ENCODE peak calls at places on chromosomes 4 and X, in eight cellular contexts. S is activated naive CD8-positive, alpha-beta T cell treated with anti-CD3 and anti-CD28 coated beads, Interleukin-2, amount 50 U/mL, for 24 hours; H is fibroblast of pulmonary artery; Q is lower leg skin; G is stimulated activated naive CD4-positive, alpha-beta T cell; W is Karpas-422; O is AG20443; P is bronchial epithelial cell. Z is an unnamed sample.

GRCh38 chrX:2488621-2489285 is 12.0 kb downstream of the DHRSX start:
- DNase-seq in H (no peak), P (no peak), W (no peak), Q (no peak), G (no peak), S (no peak), O (no peak), Z (no peak)

GRCh38 chrX:14801136-14801535 is 71.7 kb downstream of the FANCB start:
- DNase-seq in Q (no peak), P (peak; percentile 63), O (peak; percentile 28), H (peak; percentile 4), W (no peak), S (no peak), G (no peak), Z (no peak)

GRCh38 chr4:128565565-128566186 is 243.8 kb upstream of the JADE1 start:
- DNase-seq in G (no peak), O (peak; percentile 27), S (peak; percentile 15), Q (no peak), P (peak; percentile 36), W (peak; percentile 79), H (peak; percentile 71), Z (peak; percentile 20)

GRCh38 chrX:41184312-41184711 is 99.1 kb downstream of the USP9X start:
- DNase-seq in Q (no peak), W (peak; percentile 66), G (no peak), H (no peak), P (no peak), S (no peak), O (no peak), Z (peak; percentile 79)

GRCh38 chrX:134948333-134949241 is 42.2 kb upstream of the SMIM10 start:
- DNase-seq in W (no peak), S (no peak), G (no peak), H (peak; percentile 81), Q (no peak), O (no peak), P (peak; percentile 65), Z (no peak)

GRCh38 chr4:6720202-6720699 is 4.3 kb downstream of the BLOC1S4 start:
- DNase-seq in O (peak; percentile 92), H (peak; percentile 75), Q (peak; percentile 96), G (peak; percentile 78), W (peak; percentile 87), P (no peak), S (peak; percentile 93), Z (peak; percentile 62)

GRCh38 chr4:9924750-9925149 is 96.5 kb downstream of the SLC2A9 start:
- DNase-seq in P (peak; percentile 95), H (peak; percentile 13), S (no peak), G (no peak), Q (no peak), W (no peak), O (peak; percentile 52), Z (peak; percentile 64)

GRCh38 chrX:79259073-79259689 is 108.0 kb downstream of the ITM2A start:
- DNase-seq in O (no peak), S (peak; percentile 20), G (no peak), Q (no peak), H (peak; percentile 11), P (no peak), W (no peak), Z (no peak)

GRCh38 chr4:147160908-147161513 is 215.3 kb upstream of the TTC29 start:
- DNase-seq in G (no peak), Q (no peak), P (peak; percentile 64), O (peak; percentile 75), H (peak; percentile 81), W (peak; percentile 78), S (no peak), Z (peak; percentile 40)

GRCh38 chrX:5236096-5236495 is 992.6 kb downstream of the NLGN4X start:
- DNase-seq in Q (no peak), W (peak; percentile 59), O (no peak), S (no peak), G (no peak), H (no peak), P (no peak), Z (no peak)

GRCh38 chrX:130393451-130394074 is 8.1 kb upstream of the GPR119 start:
- DNase-seq in W (peak; percentile 46), H (peak; percentile 56), S (no peak), P (peak; percentile 37), G (no peak), O (peak; percentile 70), Q (no peak), Z (peak; percentile 40)

GRCh38 chr4:47337893-47338292 is 125.6 kb downstream of the COMMD8 start:
- DNase-seq in O (no peak), Q (no peak), G (no peak), P (no peak), H (no peak), S (no peak), W (no peak), Z (no peak)

GRCh38 chr4:1520145-1520661 is 114.0 kb upstream of the NKX1-1 start:
- DNase-seq in G (no peak), H (no peak), Q (no peak), O (no peak), P (no peak), S (no peak), W (no peak), Z (no peak)

GRCh38 chrX:12419591-12419990 is 281.3 kb downstream of the FRMPD4 start:
- DNase-seq in G (no peak), S (no peak), H (peak; percentile 37), O (no peak), P (peak; percentile 70), Q (no peak), W (no peak), Z (no peak)

GRCh38 chr4:53734584-53735363 is 143.5 kb upstream of the LNX1 start:
- DNase-seq in S (no peak), Q (no peak), H (peak; percentile 49), W (no peak), G (no peak), O (peak; percentile 54), P (peak; percentile 43), Z (no peak)

GRCh38 chr4:184812651-184813181 is 13.1 kb downstream of the ACSL1 start:
- DNase-seq in G (no peak), O (no peak), W (no peak), S (no peak), Q (peak; percentile 74), H (peak; percentile 83), P (peak; percentile 55), Z (no peak)

GRCh38 chrX:38817004-38817703 is 15.9 kb downstream of the MID1IP1 start:
- DNase-seq in W (no peak), S (no peak), G (no peak), O (peak; percentile 30), H (peak; percentile 73), Q (no peak), P (peak; percentile 33), Z (peak; percentile 19)

GRCh38 chrX:4844376-4844775 is 1130.9 kb upstream of the PRKX start:
- DNase-seq in P (peak; percentile 57), Q (no peak), G (no peak), W (no peak), H (no peak), O (no peak), S (no peak), Z (no peak)

GRCh38 chrX:45623266-45623665 is 422.6 kb upstream of the DIPK2B start:
- DNase-seq in W (no peak), S (no peak), Q (no peak), P (peak; percentile 62), H (peak; percentile 75), O (peak; percentile 58), G (no peak), Z (no peak)

GRCh38 chr4:155339588-155339987 is 37.2 kb downstream of the MAP9 start:
- DNase-seq in S (no peak), W (no peak), Q (no peak), P (peak; percentile 7), H (no peak), O (no peak), G (no peak), Z (no peak)

GRCh38 chr4:159355456-159355855 is 252.6 kb downstream of the RAPGEF2 start:
- DNase-seq in G (no peak), Q (no peak), O (no peak), H (no peak), S (no peak), W (no peak), P (no peak), Z (no peak)

GRCh38 chr4:83305187-83305586 is 20.6 kb upstream of the COQ2 start:
- DNase-seq in Q (no peak), G (no peak), O (no peak), P (no peak), W (no peak), S (no peak), H (no peak), Z (no peak)

GRCh38 chr4:7073526-7074390 is 5.9 kb upstream of the GRPEL1 start:
- DNase-seq in O (peak; percentile 59), Q (peak; percentile 81), P (peak; percentile 60), S (no peak), W (peak; percentile 83), G (no peak), H (peak; percentile 62), Z (peak; percentile 35)

Z was measured in RPMI8226.